ENCODE peak calls at places on chromosomes 4 and X, in seven cellular contexts. One of them, this sample, is unnamed. For H3K9me3, the result is how much of the 10 kb centered on the place peaks cover.

GRCh38 chr4:12319765-12320164 is 891.1 kb upstream of the HS3ST1 start:
- DNase-seq in CD4-positive, CD25-positive, alpha-beta regulatory T cell: no peak
- DNase-seq in body of pancreas: no peak
- DNase-seq in right atrium auricular region: no peak
- DNase-seq in astrocyte: peak
- DNase-seq in suprapubic skin: no peak
- DNase-seq in A549: no peak
- DNase-seq in this sample: no peak

GRCh38 chr4:147820975-147821374 is 89.1 kb downstream of the ARHGAP10 start:
- DNase-seq in CD4-positive, CD25-positive, alpha-beta regulatory T cell: no peak
- DNase-seq in body of pancreas: no peak
- DNase-seq in right atrium auricular region: no peak
- DNase-seq in astrocyte: no peak
- DNase-seq in suprapubic skin: no peak
- DNase-seq in A549: no peak
- DNase-seq in this sample: no peak

GRCh38 chrX:38970845-38971244 is 169.6 kb downstream of the MID1IP1 start:
- DNase-seq in CD4-positive, CD25-positive, alpha-beta regulatory T cell: no peak
- DNase-seq in body of pancreas: no peak
- DNase-seq in right atrium auricular region: no peak
- DNase-seq in astrocyte: no peak
- DNase-seq in suprapubic skin: no peak
- DNase-seq in A549: no peak
- DNase-seq in this sample: no peak

GRCh38 chr4:136369073-136369472 is 1163.2 kb downstream of the PCDH18 start:
- DNase-seq in CD4-positive, CD25-positive, alpha-beta regulatory T cell: no peak
- DNase-seq in body of pancreas: no peak
- DNase-seq in right atrium auricular region: no peak
- DNase-seq in astrocyte: peak
- DNase-seq in suprapubic skin: no peak
- DNase-seq in A549: no peak
- DNase-seq in this sample: no peak

GRCh38 chrX:2848806-2849420 is 20.2 kb downstream of the GYG2 start:
- DNase-seq in CD4-positive, CD25-positive, alpha-beta regulatory T cell: no peak
- DNase-seq in body of pancreas: no peak
- DNase-seq in right atrium auricular region: no peak
- DNase-seq in astrocyte: peak
- DNase-seq in suprapubic skin: no peak
- DNase-seq in A549: no peak
- DNase-seq in this sample: no peak

GRCh38 chrX:110852180-110852579 is 56.6 kb upstream of the CHRDL1 start:
- DNase-seq in CD4-positive, CD25-positive, alpha-beta regulatory T cell: no peak
- DNase-seq in body of pancreas: no peak
- DNase-seq in right atrium auricular region: no peak
- DNase-seq in astrocyte: no peak
- DNase-seq in suprapubic skin: no peak
- DNase-seq in A549: peak
- DNase-seq in this sample: no peak

GRCh38 chr4:84750956-84751275 is 168.0 kb downstream of the CDS1 start:
- DNase-seq in CD4-positive, CD25-positive, alpha-beta regulatory T cell: no peak
- DNase-seq in body of pancreas: no peak
- DNase-seq in right atrium auricular region: no peak
- DNase-seq in astrocyte: no peak
- DNase-seq in suprapubic skin: no peak
- DNase-seq in A549: no peak
- DNase-seq in this sample: no peak

GRCh38 chr4:8184061-8184460 is 15.0 kb upstream of the SH3TC1 start:
- DNase-seq in CD4-positive, CD25-positive, alpha-beta regulatory T cell: no peak
- DNase-seq in body of pancreas: no peak
- DNase-seq in right atrium auricular region: no peak
- DNase-seq in astrocyte: no peak
- DNase-seq in suprapubic skin: no peak
- DNase-seq in A549: no peak
- DNase-seq in this sample: no peak

GRCh38 chr4:1868293-1868692 is 2.9 kb upstream of the NSD2 start:
- DNase-seq in CD4-positive, CD25-positive, alpha-beta regulatory T cell: no peak
- DNase-seq in body of pancreas: no peak
- DNase-seq in right atrium auricular region: no peak
- DNase-seq in astrocyte: no peak
- DNase-seq in suprapubic skin: no peak
- DNase-seq in A549: no peak
- DNase-seq in this sample: no peak

GRCh38 chr4:169275180-169275579 is 4.4 kb upstream of the SH3RF1 start:
- DNase-seq in CD4-positive, CD25-positive, alpha-beta regulatory T cell: no peak
- DNase-seq in body of pancreas: no peak
- DNase-seq in right atrium auricular region: no peak
- DNase-seq in astrocyte: no peak
- DNase-seq in suprapubic skin: no peak
- DNase-seq in A549: no peak
- DNase-seq in this sample: no peak

GRCh38 chr4:73066928-73067327 is 2.6 kb downstream of the COX18 start:
- DNase-seq in CD4-positive, CD25-positive, alpha-beta regulatory T cell: no peak
- DNase-seq in body of pancreas: no peak
- DNase-seq in right atrium auricular region: no peak
- DNase-seq in astrocyte: no peak
- DNase-seq in suprapubic skin: no peak
- DNase-seq in A549: no peak
- DNase-seq in this sample: no peak

GRCh38 chr4:121139533-121140222 is 24.4 kb downstream of the TNIP3 start:
- DNase-seq in CD4-positive, CD25-positive, alpha-beta regulatory T cell: peak
- DNase-seq in body of pancreas: no peak
- DNase-seq in right atrium auricular region: no peak
- DNase-seq in astrocyte: peak
- DNase-seq in suprapubic skin: no peak
- DNase-seq in A549: no peak
- DNase-seq in this sample: no peak

GRCh38 chr4:9765091-9765490 is 16.3 kb upstream of the DRD5 start:
- DNase-seq in CD4-positive, CD25-positive, alpha-beta regulatory T cell: no peak
- DNase-seq in body of pancreas: no peak
- DNase-seq in right atrium auricular region: no peak
- DNase-seq in astrocyte: no peak
- DNase-seq in suprapubic skin: no peak
- DNase-seq in A549: no peak
- DNase-seq in this sample: no peak

GRCh38 chrX:6465731-6466130 is 69.2 kb downstream of the VCX3A start:
- DNase-seq in CD4-positive, CD25-positive, alpha-beta regulatory T cell: no peak
- DNase-seq in body of pancreas: no peak
- DNase-seq in right atrium auricular region: no peak
- DNase-seq in astrocyte: no peak
- DNase-seq in suprapubic skin: no peak
- DNase-seq in A549: no peak
- DNase-seq in this sample: no peak
- H3K9me3 ChIP-seq in CD4-positive, CD25-positive, alpha-beta regulatory T cell: under half
- H3K9me3 ChIP-seq in body of pancreas: under half
- H3K9me3 ChIP-seq in right atrium auricular region: under half
- H3K9me3 ChIP-seq in astrocyte: under half
- H3K9me3 ChIP-seq in suprapubic skin: under half
- H3K9me3 ChIP-seq in A549: under half
- H3K9me3 ChIP-seq in this sample: under half

GRCh38 chr4:271492-272103 is 33.7 kb downstream of the ZNF732 start:
- DNase-seq in CD4-positive, CD25-positive, alpha-beta regulatory T cell: no peak
- DNase-seq in body of pancreas: no peak
- DNase-seq in right atrium auricular region: no peak
- DNase-seq in astrocyte: no peak
- DNase-seq in suprapubic skin: no peak
- DNase-seq in A549: no peak
- DNase-seq in this sample: no peak

GRCh38 chr4:273312-274017 is 31.8 kb downstream of the ZNF732 start:
- DNase-seq in CD4-positive, CD25-positive, alpha-beta regulatory T cell: no peak
- DNase-seq in body of pancreas: no peak
- DNase-seq in right atrium auricular region: no peak
- DNase-seq in astrocyte: no peak
- DNase-seq in suprapubic skin: no peak
- DNase-seq in A549: no peak
- DNase-seq in this sample: no peak
- H3K9me3 ChIP-seq in CD4-positive, CD25-positive, alpha-beta regulatory T cell: half or more
- H3K9me3 ChIP-seq in body of pancreas: under half
- H3K9me3 ChIP-seq in right atrium auricular region: half or more
- H3K9me3 ChIP-seq in astrocyte: under half
- H3K9me3 ChIP-seq in suprapubic skin: half or more
- H3K9me3 ChIP-seq in A549: under half
- H3K9me3 ChIP-seq in this sample: under half

DNA sequence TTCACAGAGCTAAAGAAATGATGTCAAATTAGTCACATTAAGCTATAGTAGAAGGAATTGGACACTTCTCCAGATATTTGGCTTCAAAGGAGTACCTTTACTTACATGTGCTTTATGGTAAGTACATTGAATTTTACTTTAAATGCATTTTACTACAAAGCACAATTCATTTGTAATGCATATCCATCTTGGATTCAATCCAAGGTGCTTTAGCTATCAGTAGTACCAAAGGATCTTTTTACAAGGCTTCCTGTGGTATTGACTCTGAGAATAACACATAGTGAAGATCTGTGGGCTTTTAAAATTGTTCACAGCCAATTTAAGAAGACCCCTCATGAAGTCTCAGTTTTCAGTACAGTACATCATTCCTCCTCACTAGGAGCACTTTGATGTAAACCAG is 13.2 kb downstream of the THAP6 start:
- DNase-seq in CD4-positive, CD25-positive, alpha-beta regulatory T cell: no peak
- DNase-seq in body of pancreas: no peak
- DNase-seq in right atrium auricular region: no peak
- DNase-seq in astrocyte: no peak
- DNase-seq in suprapubic skin: no peak
- DNase-seq in A549: no peak
- DNase-seq in this sample: no peak
- H3K9me3 ChIP-seq in CD4-positive, CD25-positive, alpha-beta regulatory T cell: under half
- H3K9me3 ChIP-seq in body of pancreas: under half
- H3K9me3 ChIP-seq in right atrium auricular region: under half
- H3K9me3 ChIP-seq in astrocyte: under half
- H3K9me3 ChIP-seq in suprapubic skin: under half
- H3K9me3 ChIP-seq in A549: under half
- H3K9me3 ChIP-seq in this sample: under half

DNA sequence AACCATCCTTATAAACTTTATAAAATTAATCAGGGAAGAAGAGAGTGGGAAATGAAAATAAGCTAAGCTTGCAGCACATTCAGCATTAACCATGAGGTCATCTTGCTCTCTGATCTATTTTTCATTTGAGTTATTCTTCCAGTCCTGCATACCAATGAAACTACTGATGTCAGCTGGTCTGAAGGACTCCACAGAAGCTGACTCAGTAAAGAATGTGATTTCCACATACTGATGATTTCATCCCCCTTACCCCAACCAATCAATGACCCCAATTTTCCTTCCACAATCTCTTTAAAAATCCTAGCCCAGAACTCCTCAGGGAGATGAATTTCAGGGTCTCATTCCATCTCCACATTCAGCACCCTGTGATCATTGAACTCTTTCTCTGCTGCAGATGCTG is 18.8 kb upstream of the DSPP start:
- DNase-seq in CD4-positive, CD25-positive, alpha-beta regulatory T cell: no peak
- DNase-seq in body of pancreas: no peak
- DNase-seq in right atrium auricular region: no peak
- DNase-seq in astrocyte: peak
- DNase-seq in suprapubic skin: no peak
- DNase-seq in A549: no peak
- DNase-seq in this sample: no peak
- H3K9me3 ChIP-seq in CD4-positive, CD25-positive, alpha-beta regulatory T cell: under half
- H3K9me3 ChIP-seq in body of pancreas: under half
- H3K9me3 ChIP-seq in right atrium auricular region: under half
- H3K9me3 ChIP-seq in astrocyte: under half
- H3K9me3 ChIP-seq in suprapubic skin: under half
- H3K9me3 ChIP-seq in A549: under half
- H3K9me3 ChIP-seq in this sample: under half

GRCh38 chr4:22498866-22499265 is 17.0 kb downstream of the ADGRA3 start:
- DNase-seq in CD4-positive, CD25-positive, alpha-beta regulatory T cell: no peak
- DNase-seq in body of pancreas: no peak
- DNase-seq in right atrium auricular region: no peak
- DNase-seq in astrocyte: no peak
- DNase-seq in suprapubic skin: no peak
- DNase-seq in A549: no peak
- DNase-seq in this sample: no peak
- H3K9me3 ChIP-seq in CD4-positive, CD25-positive, alpha-beta regulatory T cell: under half
- H3K9me3 ChIP-seq in body of pancreas: under half
- H3K9me3 ChIP-seq in right atrium auricular region: under half
- H3K9me3 ChIP-seq in astrocyte: under half
- H3K9me3 ChIP-seq in suprapubic skin: under half
- H3K9me3 ChIP-seq in A549: under half
- H3K9me3 ChIP-seq in this sample: under half

GRCh38 chrX:30794497-30794896 is 94.6 kb downstream of the TAB3 start:
- DNase-seq in CD4-positive, CD25-positive, alpha-beta regulatory T cell: no peak
- DNase-seq in body of pancreas: no peak
- DNase-seq in right atrium auricular region: no peak
- DNase-seq in astrocyte: no peak
- DNase-seq in suprapubic skin: no peak
- DNase-seq in A549: no peak
- DNase-seq in this sample: no peak

GRCh38 chrX:30798810-30799209 is 90.2 kb downstream of the TAB3 start:
- DNase-seq in CD4-positive, CD25-positive, alpha-beta regulatory T cell: no peak
- DNase-seq in body of pancreas: no peak
- DNase-seq in right atrium auricular region: no peak
- DNase-seq in astrocyte: no peak
- DNase-seq in suprapubic skin: no peak
- DNase-seq in A549: no peak
- DNase-seq in this sample: no peak

GRCh38 chrX:30800901-30801300 is 88.2 kb downstream of the TAB3 start:
- DNase-seq in CD4-positive, CD25-positive, alpha-beta regulatory T cell: no peak
- DNase-seq in body of pancreas: no peak
- DNase-seq in right atrium auricular region: no peak
- DNase-seq in astrocyte: no peak
- DNase-seq in suprapubic skin: no peak
- DNase-seq in A549: no peak
- DNase-seq in this sample: no peak

GRCh38 chrX:30795981-30796958 is 92.8 kb downstream of the TAB3 start:
- DNase-seq in CD4-positive, CD25-positive, alpha-beta regulatory T cell: no peak
- DNase-seq in body of pancreas: no peak
- DNase-seq in right atrium auricular region: no peak
- DNase-seq in astrocyte: no peak
- DNase-seq in suprapubic skin: no peak
- DNase-seq in A549: no peak
- DNase-seq in this sample: no peak

GRCh38 chrX:30799327-30799726 is 89.7 kb downstream of the TAB3 start:
- DNase-seq in CD4-positive, CD25-positive, alpha-beta regulatory T cell: no peak
- DNase-seq in body of pancreas: no peak
- DNase-seq in right atrium auricular region: no peak
- DNase-seq in astrocyte: no peak
- DNase-seq in suprapubic skin: no peak
- DNase-seq in A549: no peak
- DNase-seq in this sample: no peak
- H3K9me3 ChIP-seq in CD4-positive, CD25-positive, alpha-beta regulatory T cell: under half
- H3K9me3 ChIP-seq in body of pancreas: under half
- H3K9me3 ChIP-seq in right atrium auricular region: under half
- H3K9me3 ChIP-seq in astrocyte: under half
- H3K9me3 ChIP-seq in suprapubic skin: under half
- H3K9me3 ChIP-seq in A549: under half
- H3K9me3 ChIP-seq in this sample: half or more

GRCh38 chr4:4801013-4801412 is 58.5 kb upstream of the MSX1 start:
- DNase-seq in CD4-positive, CD25-positive, alpha-beta regulatory T cell: no peak
- DNase-seq in body of pancreas: no peak
- DNase-seq in right atrium auricular region: no peak
- DNase-seq in astrocyte: peak
- DNase-seq in suprapubic skin: no peak
- DNase-seq in A549: no peak
- DNase-seq in this sample: no peak
- H3K9me3 ChIP-seq in CD4-positive, CD25-positive, alpha-beta regulatory T cell: under half
- H3K9me3 ChIP-seq in body of pancreas: under half
- H3K9me3 ChIP-seq in right atrium auricular region: under half
- H3K9me3 ChIP-seq in astrocyte: under half
- H3K9me3 ChIP-seq in suprapubic skin: under half
- H3K9me3 ChIP-seq in A549: under half
- H3K9me3 ChIP-seq in this sample: under half

GRCh38 chr4:130699004-130699403 is 1603.1 kb downstream of the C4orf33 start:
- DNase-seq in CD4-positive, CD25-positive, alpha-beta regulatory T cell: no peak
- DNase-seq in body of pancreas: no peak
- DNase-seq in right atrium auricular region: no peak
- DNase-seq in astrocyte: no peak
- DNase-seq in suprapubic skin: no peak
- DNase-seq in A549: no peak
- DNase-seq in this sample: no peak
- H3K9me3 ChIP-seq in CD4-positive, CD25-positive, alpha-beta regulatory T cell: under half
- H3K9me3 ChIP-seq in body of pancreas: under half
- H3K9me3 ChIP-seq in right atrium auricular region: under half
- H3K9me3 ChIP-seq in astrocyte: under half
- H3K9me3 ChIP-seq in suprapubic skin: under half
- H3K9me3 ChIP-seq in A549: under half
- H3K9me3 ChIP-seq in this sample: under half

This sample was measured in aorta.